ENCODE peak calls at places on chromosome 20, in ten cellular contexts. R is effector memory CD4-positive, alpha-beta T cell; T is tibial nerve; G is SJSA1; I is psoas muscle; V is suprapubic skin; N is colonic mucosa; Y is lower lobe of right lung; P is pancreas; D is lung. B is an unnamed sample.

GRCh38 chr20:57229490-57229889 is 37.0 kb downstream of the BMP7 start:
- DNase-seq in I (peak; percentile 9), N (no peak), D (no peak), T (no peak), Y (no peak), P (no peak), G (no peak), R (no peak), V (no peak), B (no peak)

GRCh38 chr20:8355453-8355852 is 223.4 kb downstream of the PLCB1 start:
- DNase-seq in I (no peak), Y (no peak), G (no peak), D (no peak), T (no peak), N (no peak), V (no peak), P (no peak), R (no peak), B (no peak)

GRCh38 chr20:33299111-33299603 is 16.1 kb downstream of the BPIFB1 start:
- DNase-seq in G (peak; percentile 60), Y (peak; percentile 76), N (peak; percentile 61), D (peak; percentile 77), P (peak; percentile 91), I (peak; percentile 76), T (peak; percentile 22), V (no peak), R (peak; percentile 57), B (peak; percentile 48)

GRCh38 chr20:37615507-37616425 is 78.1 kb upstream of the CTNNBL1 start:
- DNase-seq in D (peak; percentile 55), G (no peak), P (no peak), T (peak; percentile 19), R (no peak), I (no peak), Y (no peak), V (no peak), N (no peak), B (no peak)

GRCh38 chr20:44717986-44718385 is 2.8 kb downstream of the CCN5 start:
- DNase-seq in I (peak; percentile 64), G (no peak), Y (peak; percentile 41), P (no peak), D (no peak), T (no peak), N (no peak), V (no peak), R (no peak), B (no peak)

GRCh38 chr20:17225891-17226409 is 890 bp upstream of the PCSK2 start:
- DNase-seq in I (peak; percentile 34), V (peak; percentile 57), D (no peak), Y (peak; percentile 56), P (peak; percentile 65), G (no peak), R (no peak), N (no peak), T (no peak), B (no peak)

GRCh38 chr20:33012327-33013189 is 5.1 kb downstream of the BPIFB2 start:
- DNase-seq in I (no peak), P (no peak), V (no peak), N (no peak), Y (no peak), G (no peak), D (no peak), R (no peak), T (no peak), B (no peak)

GRCh38 chr20:2814587-2815051 is at the start of gene C20orf141:
- DNase-seq in D (no peak), N (no peak), P (no peak), Y (no peak), R (no peak), T (peak; percentile 52), V (no peak), G (peak; percentile 87), I (peak; percentile 82), B (no peak)

GRCh38 chr20:40508821-40509220 is 180.2 kb downstream of the MAFB start:
- DNase-seq in Y (no peak), P (no peak), I (no peak), R (no peak), V (no peak), T (no peak), N (no peak), G (no peak), D (no peak), B (no peak)

GRCh38 chr20:47496118-47496517 is 5.6 kb upstream of the NCOA3 start:
- DNase-seq in T (no peak), P (no peak), I (no peak), N (no peak), G (no peak), R (no peak), Y (no peak), V (no peak), D (no peak), B (no peak)

GRCh38 chr20:58813369-58813768 is 37.3 kb downstream of the GNAS-AS1 start:
- DNase-seq in T (no peak), D (no peak), R (no peak), Y (no peak), N (no peak), I (no peak), G (no peak), P (no peak), V (no peak), B (no peak)

GRCh38 chr20:39588148-39588757 is 626.1 kb downstream of the DHX35 start:
- DNase-seq in I (no peak), Y (no peak), T (no peak), D (no peak), R (no peak), V (no peak), G (no peak), P (no peak), N (no peak), B (no peak)

GRCh38 chr20:41145821-41146620 is 8.7 kb downstream of the PLCG1 start:
- DNase-seq in N (no peak), G (no peak), T (no peak), I (peak; percentile 29), R (no peak), D (peak; percentile 60), Y (peak; percentile 79), V (no peak), P (no peak), B (no peak)

GRCh38 chr20:20003088-20003954 is 13.8 kb upstream of the NAA20 start:
- DNase-seq in Y (no peak), G (no peak), P (no peak), R (no peak), V (no peak), T (no peak), N (no peak), D (no peak), I (no peak), B (peak; percentile 23)

GRCh38 chr20:9088556-9088955 is 19.7 kb downstream of the PLCB4 start:
- DNase-seq in Y (no peak), P (no peak), D (no peak), I (no peak), N (no peak), R (no peak), V (no peak), G (no peak), T (no peak), B (no peak)

GRCh38 chr20:48814633-48815032 is 13.2 kb downstream of the PREX1 start:
- DNase-seq in T (no peak), I (no peak), D (no peak), R (no peak), Y (no peak), V (no peak), G (no peak), N (no peak), P (no peak), B (no peak)
- H3K27ac ChIP-seq in T (no peak overlapping the region), I (no peak overlapping the region), D (no peak overlapping the region), R (no peak overlapping the region), Y (no peak overlapping the region), V (no peak overlapping the region), G (no peak overlapping the region), N (no peak overlapping the region), P (no peak overlapping the region), B (no peak overlapping the region)

DNA sequence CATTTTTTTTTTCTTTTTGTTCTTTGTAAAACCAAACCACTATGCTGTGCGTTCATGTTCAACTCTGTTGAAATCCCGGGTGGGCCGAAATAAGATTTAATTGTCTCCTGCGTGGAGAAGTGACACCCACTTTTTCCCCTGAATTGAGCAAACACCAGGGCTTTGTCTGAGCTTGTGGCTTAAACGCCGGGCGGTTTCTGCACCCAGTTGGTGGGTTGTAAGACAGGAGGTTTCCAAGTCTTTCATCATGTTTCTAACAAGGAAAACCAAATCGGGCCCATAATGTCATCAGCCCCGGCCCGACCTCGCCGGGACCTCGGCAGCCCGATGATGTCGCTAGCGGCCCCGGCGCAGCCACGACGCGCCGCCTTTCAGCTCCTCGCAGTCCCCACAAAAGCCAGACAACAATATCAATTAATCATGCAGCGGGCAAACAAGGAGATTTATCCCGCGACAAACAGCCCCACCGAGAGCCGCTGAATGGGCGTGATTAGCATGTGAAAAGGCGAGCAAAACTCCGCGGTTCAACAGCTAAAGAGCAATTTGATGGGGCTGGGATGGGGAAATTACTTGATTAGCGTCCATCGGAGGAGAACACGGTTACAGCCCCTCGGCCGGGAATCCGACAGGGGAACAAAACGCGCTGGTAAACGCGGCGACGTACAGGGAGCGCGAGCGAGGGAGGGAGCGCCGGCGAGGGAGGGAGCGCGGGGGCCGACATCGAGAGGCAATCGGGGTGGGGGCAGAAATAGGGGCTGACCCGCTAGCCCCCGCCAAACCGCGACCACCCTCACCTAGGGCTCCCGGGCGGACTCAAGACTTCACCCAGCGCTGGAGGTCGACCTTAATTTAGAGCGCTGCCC is 5.3 kb downstream of the LINC00237 start:
- DNase-seq in I (no peak), T (no peak), Y (peak; percentile 55), R (no peak), D (no peak), G (peak; percentile 39), N (peak; percentile 23), V (no peak), P (peak; percentile 51), B (peak; percentile 36)
- H3K27me3 ChIP-seq in I (peaks cover 94% of the 10 kb centered on the region), T (peaks cover 17% of the 10 kb centered on the region), Y (peaks cover 91% of the 10 kb centered on the region), R (peaks cover 83% of the 10 kb centered on the region), D (peaks cover 7% of the 10 kb centered on the region), G (peaks cover 42% of the 10 kb centered on the region), N (peaks cover 77% of the 10 kb centered on the region), V (peaks cover 78% of the 10 kb centered on the region), P (peaks cover 18% of the 10 kb centered on the region), B (peaks cover 18% of the 10 kb centered on the region)

GRCh38 chr20:61695741-61696140 is 369.9 kb downstream of the TAF4 start:
- DNase-seq in D (no peak), P (no peak), V (no peak), N (no peak), I (no peak), R (no peak), T (no peak), G (no peak), Y (no peak), B (no peak)
- H3K27ac ChIP-seq in D (no peak overlapping the region), P (no peak overlapping the region), V (no peak overlapping the region), N (no peak overlapping the region), I (no peak overlapping the region), R (no peak overlapping the region), T (no peak overlapping the region), G (no peak overlapping the region), Y (no peak overlapping the region), B (no peak overlapping the region)

DNA sequence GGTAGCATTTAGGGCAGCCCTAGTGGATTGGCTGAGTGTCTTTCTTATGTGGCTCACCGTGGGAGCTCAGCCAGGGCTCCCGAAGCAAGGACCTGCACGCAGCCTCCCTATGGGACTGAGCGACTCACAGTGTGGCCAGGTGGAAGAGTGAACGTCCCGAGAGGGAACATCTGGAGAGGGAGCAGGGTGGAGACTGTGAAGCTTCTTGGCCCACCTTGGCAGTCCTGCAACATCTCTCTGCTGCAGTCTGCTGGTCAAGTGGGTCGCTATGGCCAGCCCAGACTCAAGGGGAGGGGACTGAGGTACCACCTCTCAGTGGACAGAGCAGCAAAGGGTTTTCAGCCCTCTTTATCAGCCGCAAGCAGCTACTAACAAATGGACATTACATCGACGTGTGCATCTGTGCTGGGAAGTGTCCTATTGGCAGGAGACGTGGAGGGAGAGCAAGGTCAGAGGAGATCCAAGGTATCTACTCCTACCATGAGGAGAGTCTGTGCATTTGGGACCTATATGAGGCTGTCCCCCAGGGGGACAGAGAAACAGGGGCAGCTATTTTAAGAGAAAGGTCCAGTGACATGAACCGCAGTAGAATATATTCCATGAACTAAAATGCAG is 49.0 kb upstream of the NXT1 start:
- DNase-seq in V (no peak), Y (no peak), T (no peak), D (no peak), P (no peak), N (no peak), G (no peak), I (no peak), R (no peak), B (no peak)
- H3K27me3 ChIP-seq in V (no peaks in the 10 kb centered on the region), Y (no peaks in the 10 kb centered on the region), T (no peaks in the 10 kb centered on the region), D (no peaks in the 10 kb centered on the region), P (no peaks in the 10 kb centered on the region), N (no peaks in the 10 kb centered on the region), G (no peaks in the 10 kb centered on the region), I (no peaks in the 10 kb centered on the region), R (no peaks in the 10 kb centered on the region), B (no peaks in the 10 kb centered on the region)

B was measured in naive thymus-derived CD4-positive, alpha-beta T cell.